ENCODE peak calls at places on chromosomes 2 and 18, in seven cellular contexts. One of them, this sample, is unnamed.

GRCh38 chr2:39762448-39762847 is 16.6 kb downstream of the THUMPD2 start:
- DNase-seq in cardiac muscle cell: no peak
- DNase-seq in GM12865: no peak
- DNase-seq in body of pancreas: no peak
- DNase-seq in endothelial cell of umbilical vein: no peak
- DNase-seq in fibroblast of mammary gland: no peak
- DNase-seq in CD8-positive, alpha-beta T cell: no peak
- DNase-seq in this sample: no peak

GRCh38 chr18:25233582-25234362 is 118.2 kb downstream of the ZNF521 start:
- DNase-seq in cardiac muscle cell: peak
- DNase-seq in GM12865: no peak
- DNase-seq in body of pancreas: no peak
- DNase-seq in endothelial cell of umbilical vein: peak
- DNase-seq in fibroblast of mammary gland: peak
- DNase-seq in CD8-positive, alpha-beta T cell: no peak
- DNase-seq in this sample: peak

GRCh38 chr2:134623046-134623445 is 95.8 kb downstream of the TMEM163 start:
- DNase-seq in cardiac muscle cell: no peak
- DNase-seq in GM12865: no peak
- DNase-seq in body of pancreas: no peak
- DNase-seq in endothelial cell of umbilical vein: no peak
- DNase-seq in fibroblast of mammary gland: no peak
- DNase-seq in CD8-positive, alpha-beta T cell: no peak
- DNase-seq in this sample: no peak

GRCh38 chr2:240567872-240568677 is at the start of gene RNPEPL1:
- DNase-seq in cardiac muscle cell: no peak
- DNase-seq in GM12865: peak
- DNase-seq in body of pancreas: peak
- DNase-seq in endothelial cell of umbilical vein: peak
- DNase-seq in fibroblast of mammary gland: no peak
- DNase-seq in CD8-positive, alpha-beta T cell: peak
- DNase-seq in this sample: no peak

GRCh38 chr2:138572318-138572717 is 70.7 kb downstream of the SPOPL start:
- DNase-seq in cardiac muscle cell: peak
- DNase-seq in GM12865: no peak
- DNase-seq in body of pancreas: no peak
- DNase-seq in endothelial cell of umbilical vein: no peak
- DNase-seq in fibroblast of mammary gland: no peak
- DNase-seq in CD8-positive, alpha-beta T cell: no peak
- DNase-seq in this sample: no peak

GRCh38 chr18:73316513-73316912 is 448.7 kb upstream of the NETO1 start:
- DNase-seq in cardiac muscle cell: no peak
- DNase-seq in GM12865: no peak
- DNase-seq in body of pancreas: no peak
- DNase-seq in endothelial cell of umbilical vein: no peak
- DNase-seq in fibroblast of mammary gland: peak
- DNase-seq in CD8-positive, alpha-beta T cell: no peak
- DNase-seq in this sample: peak

GRCh38 chr2:130808482-130809268 is 28.0 kb upstream of the ARHGEF4 start:
- DNase-seq in cardiac muscle cell: peak
- DNase-seq in GM12865: no peak
- DNase-seq in body of pancreas: no peak
- DNase-seq in endothelial cell of umbilical vein: no peak
- DNase-seq in fibroblast of mammary gland: peak
- DNase-seq in CD8-positive, alpha-beta T cell: no peak
- DNase-seq in this sample: no peak

GRCh38 chr2:203720922-203721672 is 14.7 kb downstream of the CD28 start:
- DNase-seq in cardiac muscle cell: no peak
- DNase-seq in GM12865: no peak
- DNase-seq in body of pancreas: no peak
- DNase-seq in endothelial cell of umbilical vein: no peak
- DNase-seq in fibroblast of mammary gland: no peak
- DNase-seq in CD8-positive, alpha-beta T cell: no peak
- DNase-seq in this sample: no peak

GRCh38 chr2:148877403-148877740 is 2.3 kb downstream of the KIF5C start:
- DNase-seq in cardiac muscle cell: no peak
- DNase-seq in GM12865: no peak
- DNase-seq in body of pancreas: no peak
- DNase-seq in endothelial cell of umbilical vein: no peak
- DNase-seq in fibroblast of mammary gland: no peak
- DNase-seq in CD8-positive, alpha-beta T cell: no peak
- DNase-seq in this sample: no peak

GRCh38 chr2:30060562-30060961 is 86.2 kb upstream of the YPEL5 start:
- DNase-seq in cardiac muscle cell: no peak
- DNase-seq in GM12865: no peak
- DNase-seq in body of pancreas: no peak
- DNase-seq in endothelial cell of umbilical vein: no peak
- DNase-seq in fibroblast of mammary gland: no peak
- DNase-seq in CD8-positive, alpha-beta T cell: no peak
- DNase-seq in this sample: no peak

GRCh38 chr2:75655861-75656260 is 9.3 kb downstream of the MRPL19 start:
- DNase-seq in cardiac muscle cell: no peak
- DNase-seq in GM12865: no peak
- DNase-seq in body of pancreas: no peak
- DNase-seq in endothelial cell of umbilical vein: no peak
- DNase-seq in fibroblast of mammary gland: peak
- DNase-seq in CD8-positive, alpha-beta T cell: no peak
- DNase-seq in this sample: no peak

GRCh38 chr18:53380063-53380639 is 844.3 kb downstream of the MBD2 start:
- DNase-seq in cardiac muscle cell: peak
- DNase-seq in GM12865: peak
- DNase-seq in body of pancreas: no peak
- DNase-seq in endothelial cell of umbilical vein: peak
- DNase-seq in fibroblast of mammary gland: peak
- DNase-seq in CD8-positive, alpha-beta T cell: no peak
- DNase-seq in this sample: peak

GRCh38 chr2:45643095-45643494 is 8.4 kb upstream of the PRKCE start:
- DNase-seq in cardiac muscle cell: no peak
- DNase-seq in GM12865: no peak
- DNase-seq in body of pancreas: no peak
- DNase-seq in endothelial cell of umbilical vein: peak
- DNase-seq in fibroblast of mammary gland: no peak
- DNase-seq in CD8-positive, alpha-beta T cell: no peak
- DNase-seq in this sample: no peak

GRCh38 chr18:11857177-11857887 is 6.1 kb downstream of the CHMP1B start:
- DNase-seq in cardiac muscle cell: peak
- DNase-seq in GM12865: no peak
- DNase-seq in body of pancreas: peak
- DNase-seq in endothelial cell of umbilical vein: peak
- DNase-seq in fibroblast of mammary gland: peak
- DNase-seq in CD8-positive, alpha-beta T cell: no peak
- DNase-seq in this sample: peak

GRCh38 chr2:175076272-175076671 is 71.1 kb upstream of the CHN1 start:
- DNase-seq in cardiac muscle cell: no peak
- DNase-seq in GM12865: no peak
- DNase-seq in body of pancreas: no peak
- DNase-seq in endothelial cell of umbilical vein: no peak
- DNase-seq in fibroblast of mammary gland: no peak
- DNase-seq in CD8-positive, alpha-beta T cell: no peak
- DNase-seq in this sample: no peak

GRCh38 chr2:39373403-39373802 is 63.7 kb downstream of the MAP4K3 start:
- DNase-seq in cardiac muscle cell: no peak
- DNase-seq in GM12865: no peak
- DNase-seq in body of pancreas: no peak
- DNase-seq in endothelial cell of umbilical vein: no peak
- DNase-seq in fibroblast of mammary gland: no peak
- DNase-seq in CD8-positive, alpha-beta T cell: no peak
- DNase-seq in this sample: no peak

GRCh38 chr2:154368148-154368547 is 330.3 kb upstream of the KCNJ3 start:
- DNase-seq in cardiac muscle cell: no peak
- DNase-seq in GM12865: no peak
- DNase-seq in body of pancreas: no peak
- DNase-seq in endothelial cell of umbilical vein: no peak
- DNase-seq in fibroblast of mammary gland: peak
- DNase-seq in CD8-positive, alpha-beta T cell: no peak
- DNase-seq in this sample: no peak

GRCh38 chr2:108346827-108347226 is 30.9 kb upstream of the SULT1C4 start:
- DNase-seq in cardiac muscle cell: no peak
- DNase-seq in GM12865: no peak
- DNase-seq in body of pancreas: no peak
- DNase-seq in endothelial cell of umbilical vein: no peak
- DNase-seq in fibroblast of mammary gland: no peak
- DNase-seq in CD8-positive, alpha-beta T cell: no peak
- DNase-seq in this sample: no peak

GRCh38 chr18:26741041-26741440 is 124.5 kb downstream of the AQP4 start:
- DNase-seq in cardiac muscle cell: peak
- DNase-seq in GM12865: no peak
- DNase-seq in body of pancreas: no peak
- DNase-seq in endothelial cell of umbilical vein: no peak
- DNase-seq in fibroblast of mammary gland: peak
- DNase-seq in CD8-positive, alpha-beta T cell: no peak
- DNase-seq in this sample: no peak

DNA sequence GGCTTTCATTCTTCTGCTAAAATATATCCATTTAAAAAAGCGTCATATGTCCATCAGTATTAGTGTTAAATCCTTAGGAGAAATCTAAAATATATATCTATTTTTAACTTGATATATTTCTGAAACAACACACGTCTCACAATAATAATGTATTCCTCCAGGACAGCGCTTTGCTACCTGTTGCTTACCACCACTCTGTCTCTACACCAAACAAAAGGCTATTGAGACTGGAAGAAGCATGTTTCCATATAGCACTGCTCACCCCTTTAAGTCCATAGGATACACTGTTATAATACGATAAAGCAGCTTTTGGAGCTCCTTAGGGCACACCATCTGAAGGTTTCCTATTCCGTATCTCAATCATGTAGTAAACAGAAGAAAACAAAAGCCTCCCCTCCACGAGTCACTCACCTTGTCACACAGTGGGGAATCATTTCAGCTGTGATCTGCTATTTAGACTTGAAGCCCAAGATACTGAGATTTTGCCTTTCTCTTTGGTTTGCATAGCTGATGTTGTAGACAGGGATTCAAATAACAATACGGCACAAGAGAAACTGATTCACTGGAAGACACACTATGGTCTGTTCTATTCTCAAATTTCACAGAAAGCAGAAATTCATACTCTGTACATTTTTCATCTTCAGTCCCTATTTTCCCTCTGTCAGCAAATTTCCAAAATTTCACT is 187.3 kb downstream of the TCF4 start:
- DNase-seq in cardiac muscle cell: peak
- DNase-seq in GM12865: no peak
- DNase-seq in body of pancreas: no peak
- DNase-seq in endothelial cell of umbilical vein: peak
- DNase-seq in fibroblast of mammary gland: no peak
- DNase-seq in CD8-positive, alpha-beta T cell: no peak
- DNase-seq in this sample: no peak
- H3K4me3 ChIP-seq in cardiac muscle cell: no peak
- H3K4me3 ChIP-seq in GM12865: no peak
- H3K4me3 ChIP-seq in body of pancreas: no peak
- H3K4me3 ChIP-seq in endothelial cell of umbilical vein: peak
- H3K4me3 ChIP-seq in fibroblast of mammary gland: peak
- H3K4me3 ChIP-seq in CD8-positive, alpha-beta T cell: no peak
- H3K4me3 ChIP-seq in this sample: peak

GRCh38 chr2:80589070-80589469 is 284.5 kb upstream of the LRRTM1 start:
- DNase-seq in cardiac muscle cell: no peak
- DNase-seq in GM12865: no peak
- DNase-seq in body of pancreas: no peak
- DNase-seq in endothelial cell of umbilical vein: no peak
- DNase-seq in fibroblast of mammary gland: no peak
- DNase-seq in CD8-positive, alpha-beta T cell: no peak
- DNase-seq in this sample: no peak
- TF ChIP-seq CTCF in cardiac muscle cell: no peak
- TF ChIP-seq CTCF in GM12865: no peak
- TF ChIP-seq CTCF in body of pancreas: no peak
- TF ChIP-seq CTCF in endothelial cell of umbilical vein: no peak
- TF ChIP-seq CTCF in fibroblast of mammary gland: no peak
- TF ChIP-seq CTCF in CD8-positive, alpha-beta T cell: no peak
- TF ChIP-seq CTCF in this sample: no peak

GRCh38 chr2:19870792-19871191 is 31.0 kb downstream of the TTC32 start:
- DNase-seq in cardiac muscle cell: no peak
- DNase-seq in GM12865: no peak
- DNase-seq in body of pancreas: no peak
- DNase-seq in endothelial cell of umbilical vein: no peak
- DNase-seq in fibroblast of mammary gland: no peak
- DNase-seq in CD8-positive, alpha-beta T cell: no peak
- DNase-seq in this sample: no peak

GRCh38 chr2:19866741-19867140 is 35.0 kb downstream of the TTC32 start:
- DNase-seq in cardiac muscle cell: no peak
- DNase-seq in GM12865: no peak
- DNase-seq in body of pancreas: no peak
- DNase-seq in endothelial cell of umbilical vein: no peak
- DNase-seq in fibroblast of mammary gland: no peak
- DNase-seq in CD8-positive, alpha-beta T cell: no peak
- DNase-seq in this sample: no peak

GRCh38 chr2:19871836-19872235 is 29.9 kb downstream of the TTC32 start:
- DNase-seq in cardiac muscle cell: no peak
- DNase-seq in GM12865: no peak
- DNase-seq in body of pancreas: no peak
- DNase-seq in endothelial cell of umbilical vein: no peak
- DNase-seq in fibroblast of mammary gland: no peak
- DNase-seq in CD8-positive, alpha-beta T cell: no peak
- DNase-seq in this sample: no peak

GRCh38 chr2:19868224-19868623 is 33.6 kb downstream of the TTC32 start:
- DNase-seq in cardiac muscle cell: no peak
- DNase-seq in GM12865: no peak
- DNase-seq in body of pancreas: no peak
- DNase-seq in endothelial cell of umbilical vein: no peak
- DNase-seq in fibroblast of mammary gland: no peak
- DNase-seq in CD8-positive, alpha-beta T cell: no peak
- DNase-seq in this sample: no peak

DNA sequence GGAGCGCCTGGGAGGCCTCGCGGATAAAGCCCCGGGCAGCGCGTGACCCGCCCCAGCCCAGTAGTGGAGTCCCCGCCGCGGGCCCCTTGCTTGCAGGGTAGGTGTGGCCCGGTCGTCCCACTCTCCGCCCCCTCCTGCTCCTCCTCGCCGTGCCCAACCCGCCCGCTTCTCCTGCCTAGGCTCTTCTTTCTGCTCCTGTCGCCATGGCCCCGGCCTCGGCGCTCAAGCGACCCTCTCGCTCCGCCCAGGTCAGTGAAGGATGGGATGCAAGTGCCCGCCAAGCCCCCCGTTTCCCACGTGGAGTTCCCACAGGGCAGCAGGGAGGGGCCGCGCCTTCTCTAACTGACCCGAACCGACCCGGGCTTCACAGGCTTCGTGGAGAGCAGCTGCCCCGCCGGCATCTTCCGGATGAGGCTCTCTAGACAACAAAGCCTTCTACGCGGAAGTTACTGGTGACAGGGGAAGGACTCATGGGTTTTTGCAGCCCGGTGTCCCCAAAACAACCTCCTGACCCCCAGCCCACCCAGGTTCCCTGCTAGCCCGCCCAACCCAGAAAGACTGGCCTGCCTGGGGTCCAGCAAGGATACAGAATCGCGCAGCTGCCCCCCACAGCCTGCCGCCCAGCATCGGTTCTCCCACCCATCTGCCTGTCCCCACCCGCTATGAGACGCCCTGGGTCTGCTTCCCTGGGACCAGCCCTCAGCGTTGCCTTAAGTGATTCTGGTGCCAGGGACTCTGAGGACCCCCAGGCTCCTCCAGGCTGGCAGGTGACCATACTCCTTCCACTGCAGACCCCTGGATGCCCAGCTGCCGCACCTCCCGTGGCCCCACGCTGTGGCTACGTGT is 32.9 kb downstream of the TTC32 start:
- DNase-seq in cardiac muscle cell: peak
- DNase-seq in GM12865: peak
- DNase-seq in body of pancreas: peak
- DNase-seq in endothelial cell of umbilical vein: no peak
- DNase-seq in fibroblast of mammary gland: peak
- DNase-seq in CD8-positive, alpha-beta T cell: peak
- DNase-seq in this sample: peak
- H3K4me3 ChIP-seq in cardiac muscle cell: peak
- H3K4me3 ChIP-seq in GM12865: peak
- H3K4me3 ChIP-seq in body of pancreas: no peak
- H3K4me3 ChIP-seq in endothelial cell of umbilical vein: no peak
- H3K4me3 ChIP-seq in fibroblast of mammary gland: peak
- H3K4me3 ChIP-seq in CD8-positive, alpha-beta T cell: peak
- H3K4me3 ChIP-seq in this sample: peak

GRCh38 chr2:52732849-52733395 is 1034.7 kb upstream of the CHAC2 start:
- DNase-seq in cardiac muscle cell: no peak
- DNase-seq in GM12865: no peak
- DNase-seq in body of pancreas: no peak
- DNase-seq in endothelial cell of umbilical vein: no peak
- DNase-seq in fibroblast of mammary gland: no peak
- DNase-seq in CD8-positive, alpha-beta T cell: no peak
- DNase-seq in this sample: no peak
- TF ChIP-seq CTCF in cardiac muscle cell: no peak
- TF ChIP-seq CTCF in GM12865: no peak
- TF ChIP-seq CTCF in body of pancreas: no peak
- TF ChIP-seq CTCF in endothelial cell of umbilical vein: no peak
- TF ChIP-seq CTCF in fibroblast of mammary gland: no peak
- TF ChIP-seq CTCF in CD8-positive, alpha-beta T cell: no peak
- TF ChIP-seq CTCF in this sample: no peak

This sample was measured in AG10803.